ENCODE peak calls at places on chromosomes 7 and 10, in four cellular contexts. One of them, this sample, is unnamed.

GRCh38 chr7:158646766-158647474 is 57.7 kb downstream of the NCAPG2 start:
- DNase-seq in foreskin keratinocyte: no peak
- DNase-seq in non-pigmented ciliary epithelial cell: no peak
- DNase-seq in cardiac fibroblast: peak
- DNase-seq in this sample: no peak

GRCh38 chr7:72546586-72546985 is 134.4 kb upstream of the CALN1 start:
- DNase-seq in cardiac fibroblast: no peak
- DNase-seq in non-pigmented ciliary epithelial cell: no peak
- DNase-seq in foreskin keratinocyte: no peak
- DNase-seq in this sample: no peak

GRCh38 chr7:86407291-86407690 is 236.4 kb upstream of the GRM3 start:
- DNase-seq in cardiac fibroblast: no peak
- DNase-seq in foreskin keratinocyte: no peak
- DNase-seq in non-pigmented ciliary epithelial cell: peak
- DNase-seq in this sample: no peak

GRCh38 chr10:106612381-106612780 is 552.1 kb downstream of the SORCS1 start:
- DNase-seq in cardiac fibroblast: no peak
- DNase-seq in foreskin keratinocyte: no peak
- DNase-seq in non-pigmented ciliary epithelial cell: no peak
- DNase-seq in this sample: no peak

GRCh38 chr10:121791761-121792160 is 136.1 kb downstream of the ATE1 start:
- DNase-seq in cardiac fibroblast: peak
- DNase-seq in non-pigmented ciliary epithelial cell: peak
- DNase-seq in foreskin keratinocyte: peak
- DNase-seq in this sample: no peak

GRCh38 chr7:117285821-117286220 is 37.0 kb downstream of the WNT2 start:
- DNase-seq in non-pigmented ciliary epithelial cell: no peak
- DNase-seq in cardiac fibroblast: no peak
- DNase-seq in foreskin keratinocyte: no peak
- DNase-seq in this sample: no peak

GRCh38 chr7:157926107-157926506 is 589.3 kb downstream of the DNAJB6 start:
- DNase-seq in foreskin keratinocyte: no peak
- DNase-seq in cardiac fibroblast: no peak
- DNase-seq in non-pigmented ciliary epithelial cell: no peak
- DNase-seq in this sample: no peak

GRCh38 chr10:131477457-131478205 is 166.1 kb upstream of the TCERG1L start:
- DNase-seq in foreskin keratinocyte: no peak
- DNase-seq in non-pigmented ciliary epithelial cell: no peak
- DNase-seq in cardiac fibroblast: no peak
- DNase-seq in this sample: no peak

GRCh38 chr10:89921422-89921821 is 220.0 kb downstream of the KIF20B start:
- DNase-seq in non-pigmented ciliary epithelial cell: peak
- DNase-seq in cardiac fibroblast: no peak
- DNase-seq in foreskin keratinocyte: peak
- DNase-seq in this sample: no peak

GRCh38 chr7:43808410-43808809 is 49.9 kb downstream of the BLVRA start:
- DNase-seq in foreskin keratinocyte: no peak
- DNase-seq in cardiac fibroblast: no peak
- DNase-seq in non-pigmented ciliary epithelial cell: no peak
- DNase-seq in this sample: no peak

GRCh38 chr10:77925795-77926565 is 575 bp downstream of the DLG5 start:
- DNase-seq in cardiac fibroblast: peak
- DNase-seq in foreskin keratinocyte: no peak
- DNase-seq in non-pigmented ciliary epithelial cell: no peak
- DNase-seq in this sample: no peak

GRCh38 chr10:78336402-78336791 is 302.7 kb downstream of the RPS24 start:
- DNase-seq in non-pigmented ciliary epithelial cell: peak
- DNase-seq in cardiac fibroblast: peak
- DNase-seq in foreskin keratinocyte: no peak
- DNase-seq in this sample: peak

GRCh38 chr10:132401396-132402168 is 4.6 kb downstream of the PWWP2B start:
- DNase-seq in non-pigmented ciliary epithelial cell: no peak
- DNase-seq in foreskin keratinocyte: no peak
- DNase-seq in cardiac fibroblast: no peak
- DNase-seq in this sample: no peak

GRCh38 chr7:21542891-21543527 is at the start of gene DNAH11:
- DNase-seq in non-pigmented ciliary epithelial cell: no peak
- DNase-seq in cardiac fibroblast: peak
- DNase-seq in foreskin keratinocyte: no peak
- DNase-seq in this sample: no peak

GRCh38 chr10:126283307-126283706 is 105.0 kb downstream of the ADAM12 start:
- DNase-seq in cardiac fibroblast: no peak
- DNase-seq in foreskin keratinocyte: no peak
- DNase-seq in non-pigmented ciliary epithelial cell: no peak
- DNase-seq in this sample: no peak

GRCh38 chr7:70700055-70700934 is 431.6 kb upstream of the GALNT17 start:
- DNase-seq in foreskin keratinocyte: no peak
- DNase-seq in cardiac fibroblast: no peak
- DNase-seq in non-pigmented ciliary epithelial cell: no peak
- DNase-seq in this sample: no peak

GRCh38 chr7:93171606-93172226 is 23.5 kb upstream of the SAMD9L start:
- DNase-seq in foreskin keratinocyte: no peak
- DNase-seq in non-pigmented ciliary epithelial cell: no peak
- DNase-seq in cardiac fibroblast: peak
- DNase-seq in this sample: no peak

GRCh38 chr10:111705026-111705425 is 478.5 kb downstream of the GPAM start:
- DNase-seq in non-pigmented ciliary epithelial cell: no peak
- DNase-seq in foreskin keratinocyte: no peak
- DNase-seq in cardiac fibroblast: peak
- DNase-seq in this sample: no peak

GRCh38 chr7:133947458-133948044 is 179.6 kb upstream of the LRGUK start:
- DNase-seq in foreskin keratinocyte: no peak
- DNase-seq in non-pigmented ciliary epithelial cell: no peak
- DNase-seq in cardiac fibroblast: no peak
- DNase-seq in this sample: no peak